ENCODE peak calls at places on chromosomes 11 and 22, in nine cellular contexts. L, C, B, S, A, Z, E, W and P are unnamed samples.
A peak's percentile ranks its signal among the peaks of the same experiment; 100 is the strongest.

GRCh38 chr11:63920126-63920869 is 3.3 kb upstream of the RCOR2 start:
- DNase-seq in C (no peak), W (no peak), Z (peak; percentile 62), S (peak; percentile 88), L (peak; percentile 76), B (peak; percentile 42), E (no peak), A (no peak), P (peak; percentile 79)

GRCh38 chr22:49209452-49210195 is 618.0 kb downstream of the BRD1 start:
- DNase-seq in L (no peak), E (no peak), S (no peak), B (no peak), C (no peak), Z (peak; percentile 54), W (no peak), A (no peak), P (peak; percentile 64)

GRCh38 chr11:834371-835316 is 1.9 kb downstream of the CD151 start:
- DNase-seq in L (no peak), S (no peak), C (peak; percentile 94), B (peak; percentile 92), E (no peak), W (no peak), Z (no peak), A (peak; percentile 72), P (peak; percentile 71)

GRCh38 chr11:1153105-1153950 is 4.4 kb upstream of the MUC5AC start:
- DNase-seq in W (no peak), Z (peak; percentile 28), S (no peak), E (no peak), B (peak; percentile 9), C (peak; percentile 48), A (no peak), L (no peak), P (peak; percentile 9)

GRCh38 chr11:1930448-1930802 is 10.9 kb downstream of the TNNT3 start:
- DNase-seq in C (no peak), W (no peak), L (peak; percentile 1), A (no peak), B (no peak), S (no peak), E (no peak), Z (no peak), P (no peak)

GRCh38 chr11:45736424-45736823 is 68.5 kb upstream of the SLC35C1 start:
- DNase-seq in E (no peak), A (no peak), C (peak; percentile 8), S (no peak), L (no peak), Z (no peak), B (peak; percentile 56), W (no peak), P (peak; percentile 63)

GRCh38 chr11:12989428-12990242 is 19.5 kb upstream of the RASSF10 start:
- DNase-seq in E (no peak), C (no peak), B (no peak), S (no peak), A (no peak), L (peak; percentile 30), W (no peak), Z (no peak), P (no peak)

GRCh38 chr11:40384991-40385390 is 1074.5 kb downstream of the LRRC4C start:
- DNase-seq in Z (no peak), E (no peak), W (no peak), S (no peak), A (no peak), C (no peak), B (peak; percentile 21), L (no peak), P (no peak)

GRCh38 chr11:1194977-1195689 is 27.7 kb upstream of the MUC5B start:
- DNase-seq in A (no peak), Z (peak; percentile 16), L (no peak), W (no peak), B (no peak), S (no peak), C (no peak), E (no peak), P (no peak)

GRCh38 chr11:130638048-130638447 is 189.6 kb downstream of the ADAMTS15 start:
- DNase-seq in L (no peak), C (no peak), A (no peak), B (no peak), Z (no peak), W (no peak), E (no peak), S (no peak), P (no peak)

GRCh38 chr11:130637566-130637965 is 189.1 kb downstream of the ADAMTS15 start:
- DNase-seq in W (no peak), A (no peak), L (no peak), S (no peak), C (no peak), B (no peak), Z (no peak), E (no peak), P (no peak)

GRCh38 chr11:130638624-130639023 is 190.2 kb downstream of the ADAMTS15 start:
- DNase-seq in W (no peak), S (no peak), L (no peak), C (no peak), B (no peak), E (no peak), A (no peak), Z (no peak), P (no peak)

GRCh38 chr11:130635937-130636336 is 187.5 kb downstream of the ADAMTS15 start:
- DNase-seq in W (no peak), Z (no peak), B (no peak), C (peak; percentile 43), E (no peak), L (no peak), A (no peak), S (no peak), P (no peak)

GRCh38 chr11:130636672-130637463 is 188.4 kb downstream of the ADAMTS15 start:
- DNase-seq in S (no peak), B (peak; percentile 91), E (no peak), Z (no peak), A (peak; percentile 16), L (no peak), W (no peak), C (peak; percentile 99), P (peak; percentile 51)
- TF ChIP-seq EZH2phosphoT487 in S (no peak), B (no peak), E (no peak), Z (no peak), A (no peak), L (no peak), W (no peak), C (no peak), P (no peak)

GRCh38 chr11:134530826-134531225 is 118.8 kb upstream of the B3GAT1 start:
- DNase-seq in A (no peak), Z (no peak), W (no peak), C (no peak), E (no peak), S (no peak), L (no peak), B (no peak), P (no peak)

GRCh38 chr11:134529212-134530096 is 117.4 kb upstream of the B3GAT1 start:
- DNase-seq in L (no peak), Z (no peak), E (no peak), C (no peak), A (no peak), W (no peak), B (no peak), S (no peak), P (no peak)

GRCh38 chr11:134527382-134528243 is 115.6 kb upstream of the B3GAT1 start:
- DNase-seq in W (no peak), L (no peak), B (no peak), C (no peak), S (no peak), E (no peak), A (no peak), Z (no peak), P (no peak)

GRCh38 chr11:134531331-134532135 is 119.5 kb upstream of the B3GAT1 start:
- DNase-seq in W (no peak), E (no peak), A (no peak), L (peak; percentile 18), Z (no peak), B (no peak), S (no peak), C (no peak), P (no peak)

DNA sequence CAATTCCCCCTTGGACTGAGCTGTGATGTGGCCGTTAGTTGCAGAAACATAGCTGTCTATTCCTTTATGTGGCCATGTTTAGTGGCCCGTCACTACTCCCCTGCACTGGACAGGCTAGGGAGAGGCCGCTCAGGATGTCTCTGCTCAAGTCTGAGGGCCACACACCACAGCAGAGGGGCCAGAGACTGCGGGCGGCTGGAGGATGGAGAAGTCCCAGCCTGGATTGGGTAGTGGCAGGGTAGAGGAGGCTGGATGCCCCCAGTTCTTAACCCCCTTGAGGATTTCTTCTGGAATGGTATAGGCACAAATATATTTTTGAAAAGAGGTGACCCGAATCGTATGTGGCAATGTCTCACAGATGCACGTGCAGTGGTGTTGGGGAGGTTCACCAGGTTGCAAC is 116.4 kb upstream of the B3GAT1 start:
- DNase-seq in E (no peak), S (no peak), Z (no peak), C (no peak), B (no peak), A (no peak), W (no peak), L (no peak), P (no peak)
- TF ChIP-seq EZH2phosphoT487 in E (no peak), S (no peak), Z (no peak), C (no peak), B (no peak), A (no peak), W (no peak), L (no peak), P (no peak)

GRCh38 chr11:9148035-9148434 is 56.6 kb upstream of the SCUBE2 start:
- DNase-seq in Z (no peak), E (no peak), C (no peak), L (no peak), A (no peak), S (no peak), B (no peak), W (no peak), P (no peak)
- TF ChIP-seq EZH2phosphoT487 in Z (no peak), E (no peak), C (no peak), L (no peak), A (no peak), S (no peak), B (no peak), W (no peak), P (no peak)

GRCh38 chr22:36770946-36771340 is 5.0 kb downstream of the IFT27 start:
- DNase-seq in E (no peak), W (no peak), B (no peak), S (no peak), A (no peak), C (no peak), Z (no peak), L (no peak), P (no peak)
- TF ChIP-seq EZH2phosphoT487 in E (no peak), W (no peak), B (no peak), S (no peak), A (no peak), C (no peak), Z (no peak), L (no peak), P (no peak)

DNA sequence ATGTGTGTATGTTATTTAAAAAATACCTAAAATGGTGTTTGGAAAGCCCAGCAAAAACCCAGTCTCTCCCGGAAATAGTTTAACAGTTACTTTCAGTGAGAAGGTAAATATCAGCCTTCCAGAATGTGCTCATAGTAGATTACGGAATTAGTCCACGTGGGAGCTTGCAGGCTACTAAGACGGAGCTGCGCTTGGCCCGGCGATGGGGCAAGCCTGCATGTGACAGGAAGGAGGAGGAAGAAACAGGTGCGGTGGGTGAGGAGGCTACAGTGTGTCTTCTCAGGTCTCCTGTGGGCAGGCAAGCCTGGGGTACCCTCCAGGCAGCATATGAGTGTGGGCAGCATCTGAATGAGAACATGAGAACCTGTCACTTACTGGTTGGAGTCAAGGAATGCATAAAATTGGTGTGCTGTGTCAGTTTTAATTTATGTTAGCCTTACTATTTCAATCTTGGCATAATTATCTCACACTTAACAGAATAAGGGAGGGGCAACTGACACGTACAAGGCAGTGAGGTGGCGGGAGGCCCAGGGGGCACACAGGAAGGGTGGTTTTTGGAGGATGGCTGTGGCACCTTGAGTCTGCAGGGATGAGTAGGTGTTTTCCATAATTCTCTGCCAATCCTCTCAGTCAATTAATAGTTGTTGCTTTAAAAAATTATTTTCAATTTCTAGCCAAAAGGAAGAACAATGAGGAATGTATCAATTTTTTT is 35.7 kb downstream of the CLMP start:
- DNase-seq in W (no peak), E (no peak), L (no peak), B (no peak), A (no peak), Z (no peak), S (no peak), C (no peak), P (no peak)
- TF ChIP-seq EZH2phosphoT487 in W (no peak), E (no peak), L (no peak), B (no peak), A (no peak), Z (no peak), S (no peak), C (no peak), P (no peak)